ENCODE peak calls at places on chromosomes 11 and 22, in five cellular contexts. Z is left ventricle myocardium inferior, H is heart right ventricle, R is HCT116, N is GM23338. P is an unnamed sample.

GRCh38 chr11:55849037-55849436 is 10.5 kb downstream of the OR5D16 start:
- DNase-seq in H (no peak), Z (no peak), N (no peak), R (no peak), P (no peak)

GRCh38 chr11:134724779-134725140 is 312.7 kb upstream of the B3GAT1 start:
- DNase-seq in H (no peak), Z (no peak), R (no peak), N (no peak), P (no peak)

GRCh38 chr11:10309163-10310093 is 4.6 kb downstream of the ADM start:
- DNase-seq in N (peak; percentile 32), Z (peak; percentile 59), H (peak; percentile 64), R (peak; percentile 83), P (peak; percentile 70)

GRCh38 chr22:42717197-42717967 is 3.3 kb downstream of the A4GALT start:
- DNase-seq in H (no peak), N (peak; percentile 75), Z (no peak), R (no peak), P (no peak)

GRCh38 chr11:30172872-30173271 is 57.9 kb upstream of the FSHB start:
- DNase-seq in N (no peak), Z (no peak), R (no peak), H (no peak), P (no peak)

GRCh38 chr22:50705219-50705691 is 32.6 kb downstream of the SHANK3 start:
- DNase-seq in Z (peak; percentile 52), H (peak; percentile 49), N (peak; percentile 97), R (no peak), P (peak; percentile 69)

GRCh38 chr22:44292007-44292370 is 20.8 kb downstream of the SHISAL1 start:
- DNase-seq in R (no peak), Z (no peak), N (peak; percentile 54), H (no peak), P (no peak)

GRCh38 chr11:26834601-26835000 is 112.7 kb upstream of the SLC5A12 start:
- DNase-seq in R (no peak), N (no peak), H (no peak), Z (no peak), P (no peak)

GRCh38 chr22:33028191-33028700 is 29.9 kb downstream of the SYN3 start:
- DNase-seq in Z (no peak), N (no peak), H (no peak), R (no peak), P (no peak)

GRCh38 chr11:119368121-119369034 is 13.1 kb downstream of the USP2 start:
- DNase-seq in Z (peak; percentile 81), N (no peak), H (peak; percentile 83), R (no peak), P (peak; percentile 87)

GRCh38 chr11:8930456-8931175 is 2.1 kb downstream of the C11orf16 start:
- DNase-seq in N (no peak), R (no peak), Z (no peak), H (no peak), P (no peak)

GRCh38 chr22:33919591-33920501 is at the start of gene LARGE1:
- DNase-seq in Z (peak; percentile 37), R (no peak), N (peak; percentile 71), H (peak; percentile 54), P (peak; percentile 72)

GRCh38 chr22:37462983-37463382 is 23.2 kb downstream of the MFNG start:
- DNase-seq in R (no peak), H (no peak), Z (no peak), N (peak; percentile 88), P (no peak)

GRCh38 chr11:36619502-36619901 is 21.5 kb upstream of the RAG2 start:
- DNase-seq in N (no peak), Z (no peak), R (no peak), H (no peak), P (no peak)

GRCh38 chr11:81892770-81893635 is 840.7 kb downstream of the FAM181B start:
- DNase-seq in Z (no peak), H (no peak), N (no peak), R (no peak), P (no peak)

GRCh38 chr11:114183041-114183511 is 113.1 kb upstream of the NNMT start:
- DNase-seq in Z (no peak), H (no peak), N (no peak), R (no peak), P (no peak)

GRCh38 chr11:43289368-43289767 is 22.4 kb upstream of the API5 start:
- DNase-seq in R (no peak), Z (no peak), H (no peak), N (no peak), P (no peak)

GRCh38 chr11:65116370-65117205 is 913 bp downstream of the ZNHIT2 start:
- DNase-seq in Z (no peak), H (no peak), N (peak; percentile 67), R (no peak), P (no peak)

GRCh38 chr11:44308256-44308922 is 1.6 kb downstream of the ALX4 start:
- DNase-seq in R (no peak), Z (no peak), H (no peak), N (no peak), P (no peak)

GRCh38 chr22:49855491-49855911 is 1.9 kb downstream of the ZBED4 start:
- DNase-seq in N (no peak), H (no peak), Z (no peak), R (no peak), P (no peak)

GRCh38 chr11:68714047-68714856 is 29.9 kb downstream of the GAL start:
- DNase-seq in H (no peak), N (no peak), R (no peak), Z (no peak), P (no peak)

GRCh38 chr11:83836883-83837654 is 550.9 kb upstream of the CCDC90B start:
- DNase-seq in H (no peak), N (peak; percentile 90), R (peak; percentile 24), Z (no peak), P (peak; percentile 37)

GRCh38 chr11:35030716-35031213 is 108.2 kb upstream of the CD44 start:
- DNase-seq in H (peak; percentile 48), N (no peak), Z (peak; percentile 35), R (peak; percentile 87), P (peak; percentile 76)

DNA sequence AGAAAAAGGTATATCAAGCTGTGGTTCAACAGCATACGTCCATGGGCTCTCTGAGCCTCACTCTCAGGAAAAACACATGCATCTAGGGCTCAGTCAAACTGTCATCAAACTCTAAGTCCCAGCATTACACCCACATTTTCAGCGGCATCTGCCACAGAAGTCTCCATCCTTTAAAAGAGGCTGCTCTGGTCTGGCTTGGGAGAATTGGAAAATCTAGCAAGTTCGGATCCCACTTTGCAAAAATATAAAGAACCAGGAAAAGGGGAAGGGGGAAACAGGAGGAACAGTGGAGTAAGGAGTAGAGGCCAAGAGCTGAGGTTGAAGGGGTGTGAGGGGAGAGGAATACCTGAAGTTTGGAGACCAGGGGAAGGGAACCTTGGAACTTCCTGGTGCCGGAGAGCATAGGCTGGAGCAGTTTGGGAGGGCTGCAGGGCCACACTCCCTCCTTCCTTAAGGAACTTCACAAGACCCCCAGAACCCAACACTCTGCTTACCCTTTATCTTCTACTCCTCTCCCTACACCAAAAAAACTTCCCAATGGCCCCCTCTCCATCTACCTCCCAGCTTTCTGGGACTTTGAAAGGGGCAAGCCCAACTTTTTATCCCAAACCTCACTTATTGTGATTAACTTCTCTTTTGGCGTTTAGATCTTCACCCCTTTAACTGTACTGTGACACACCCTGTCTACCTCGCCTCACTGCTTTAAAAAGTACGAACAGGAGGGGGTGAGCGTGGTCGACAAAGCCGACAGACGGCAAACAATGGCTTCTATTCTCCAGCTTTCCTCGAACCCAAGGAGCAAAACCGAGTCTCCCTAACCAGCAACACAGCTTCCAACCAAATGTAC is 4.0 kb downstream of the PAX6 start:
- DNase-seq in N (peak; percentile 55), Z (no peak), H (no peak), R (no peak), P (no peak)
- H3K27me3 ChIP-seq in N (peaks cover 99% of the 10 kb centered on the region), Z (peaks cover 100% of the 10 kb centered on the region), H (peaks cover 100% of the 10 kb centered on the region), R (no peaks in the 10 kb centered on the region), P (peaks cover 98% of the 10 kb centered on the region)

GRCh38 chr11:841981-842369 is 354 bp downstream of the POLR2L start:
- DNase-seq in Z (no peak), R (no peak), H (no peak), N (no peak), P (no peak)

GRCh38 chr11:839280-839623 is 3.1 kb downstream of the POLR2L start:
- DNase-seq in H (no peak), R (no peak), N (no peak), Z (no peak), P (no peak)

GRCh38 chr11:838441-839279 is 3.7 kb downstream of the POLR2L start:
- DNase-seq in R (no peak), H (no peak), N (peak; percentile 79), Z (no peak), P (no peak)

GRCh38 chr11:837990-838307 is 4.4 kb downstream of the POLR2L start:
- DNase-seq in N (no peak), H (no peak), R (no peak), Z (no peak), P (no peak)

DNA sequence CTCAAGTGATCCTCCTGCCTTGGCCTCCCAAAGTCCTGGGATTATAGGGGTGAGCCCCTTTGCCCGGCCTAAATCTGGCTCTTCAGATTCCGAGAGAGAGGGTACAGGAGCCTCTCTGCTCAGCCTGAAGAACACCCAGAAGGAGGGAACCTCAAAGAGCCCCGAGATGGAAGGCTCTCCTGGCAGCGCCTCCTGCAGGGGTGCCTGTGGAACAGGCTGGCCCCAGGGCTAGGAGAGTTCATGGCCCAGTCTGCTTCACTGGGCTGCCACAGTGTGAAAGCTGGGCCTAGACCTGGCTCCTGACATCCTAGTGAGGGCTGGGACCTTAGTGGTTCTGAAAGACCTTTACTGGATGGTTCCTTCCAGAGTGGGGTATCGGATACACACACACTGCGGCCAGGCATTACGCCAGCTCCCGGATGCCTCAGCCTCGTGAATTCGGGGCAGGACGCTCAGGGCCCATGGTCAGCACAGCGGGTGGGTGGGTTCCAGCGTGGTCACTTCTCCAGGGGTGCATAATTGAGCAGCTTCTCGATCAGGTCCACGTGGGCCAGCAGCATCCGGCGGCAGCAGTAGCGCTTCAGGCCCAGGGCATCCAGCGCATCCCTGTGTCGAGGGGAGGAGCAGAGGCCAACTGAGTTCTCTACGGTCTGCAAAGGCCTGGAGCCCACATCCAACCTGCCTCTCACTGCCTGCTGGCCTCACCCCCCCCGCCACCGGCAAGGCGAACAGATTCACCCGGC is 2.3 kb downstream of the POLR2L start:
- DNase-seq in H (no peak), N (no peak), R (no peak), Z (no peak), P (no peak)
- H3K4me1 ChIP-seq in H (peaks cover 58% of the 10 kb centered on the region), N (peaks cover 12% of the 10 kb centered on the region), R (peaks cover 73% of the 10 kb centered on the region), Z (peaks cover 97% of the 10 kb centered on the region), P (peaks cover 28% of the 10 kb centered on the region)

GRCh38 chr22:40525250-40525884 is 111.2 kb downstream of the MRTFA start:
- DNase-seq in R (no peak), N (peak; percentile 72), H (peak; percentile 50), Z (peak; percentile 53), P (peak; percentile 46)
- TF ChIP-seq CTCF in R (peak; percentile 90), N (peak; percentile 96), H (peak; percentile 71), Z (peak; percentile 77), P (peak; percentile 74)

DNA sequence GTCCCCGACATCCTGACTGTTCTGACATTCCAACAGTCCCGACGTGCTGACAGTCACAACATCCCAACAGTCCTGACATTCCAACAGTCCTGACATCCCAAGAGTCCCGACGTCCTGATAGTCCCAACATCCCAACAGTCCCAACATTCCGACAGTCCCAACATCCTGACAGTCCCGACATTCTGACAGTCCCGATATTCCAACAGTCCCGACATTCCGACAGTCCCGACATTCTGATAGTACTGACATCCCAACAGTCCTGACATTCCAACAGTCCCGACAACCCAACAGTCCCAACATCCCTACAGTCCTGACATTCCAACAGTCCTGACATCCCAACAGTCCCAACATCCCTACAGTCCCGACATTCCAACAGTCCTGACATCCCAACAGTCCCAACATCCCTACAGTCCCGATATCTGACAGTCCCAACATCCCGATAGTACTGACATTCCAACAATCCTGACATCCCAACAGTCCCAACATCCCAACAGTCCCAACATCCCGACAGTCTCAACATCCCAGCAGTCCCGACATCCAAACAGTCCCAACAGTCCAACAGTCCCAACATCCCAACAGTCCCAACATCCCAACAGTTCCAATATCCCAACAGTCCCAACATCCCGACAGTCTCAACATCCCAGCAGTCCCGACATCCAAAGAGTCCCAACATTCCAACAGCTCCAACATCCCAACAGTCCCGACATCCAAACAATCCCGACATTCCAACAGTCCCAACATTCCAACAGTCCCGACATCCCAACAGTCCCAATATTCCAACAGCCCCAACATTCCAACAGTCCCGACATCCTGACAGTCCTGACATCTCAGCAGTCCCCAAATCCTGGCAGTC is 60.2 kb downstream of the DHCR7 start:
- DNase-seq in H (no peak), R (no peak), N (no peak), Z (no peak), P (no peak)
- H3K27me3 ChIP-seq in H (peaks cover 8% of the 10 kb centered on the region), R (peaks cover 86% of the 10 kb centered on the region), N (no peaks in the 10 kb centered on the region), Z (peaks cover 90% of the 10 kb centered on the region), P (peaks cover 40% of the 10 kb centered on the region)